ENCODE peak calls at places on chromosomes 6 and 20, in seven cellular contexts. W, L, U, Q, B, D and O are unnamed samples.

GRCh38 chr6:28981391-28981832 is 23.7 kb downstream of the ZNF311 start:
- DNase-seq in W (peak; percentile 35), U (peak; percentile 73), L (peak; percentile 71), D (peak; percentile 95), B (peak; percentile 59), Q (no peak), O (peak; percentile 93)

GRCh38 chr6:35311390-35312075 is 13.9 kb downstream of the DEF6 start:
- DNase-seq in W (no peak), B (no peak), L (no peak), D (no peak), U (no peak), Q (no peak), O (peak; percentile 83)

GRCh38 chr6:4394786-4395185 is 259.4 kb upstream of the ECI2 start:
- DNase-seq in Q (no peak), L (no peak), B (no peak), W (no peak), U (no peak), D (peak; percentile 11), O (no peak)

GRCh38 chr20:57598491-57598890 is 21.7 kb downstream of the ZBP1 start:
- DNase-seq in L (no peak), Q (no peak), U (no peak), W (no peak), B (no peak), D (no peak), O (no peak)

GRCh38 chr6:125302840-125303511 is 1.2 kb upstream of the HDDC2 start:
- DNase-seq in L (no peak), Q (no peak), B (no peak), D (no peak), U (no peak), W (no peak), O (no peak)

GRCh38 chr6:17885079-17885478 is 102.4 kb downstream of the KIF13A start:
- DNase-seq in U (no peak), D (no peak), W (no peak), Q (no peak), B (no peak), L (no peak), O (no peak)

GRCh38 chr6:106089981-106090380 is 3.8 kb downstream of the PRDM1 start:
- DNase-seq in Q (no peak), D (peak; percentile 51), L (no peak), B (no peak), W (no peak), U (no peak), O (no peak)

GRCh38 chr20:62557425-62557824 is 81.6 kb upstream of the GATA5 start:
- DNase-seq in L (no peak), B (no peak), W (no peak), D (peak; percentile 25), U (peak; percentile 28), Q (no peak), O (no peak)

GRCh38 chr6:73564578-73565345 is 43.9 kb upstream of the EEF1A1 start:
- DNase-seq in U (no peak), W (no peak), D (no peak), B (no peak), Q (no peak), L (no peak), O (no peak)

GRCh38 chr20:33437141-33437911 is 6.2 kb downstream of the SNTA1 start:
- DNase-seq in L (no peak), U (peak; percentile 12), Q (no peak), D (no peak), W (peak; percentile 55), B (no peak), O (no peak)

GRCh38 chr20:18728165-18728866 is 85.3 kb upstream of the SCP2D1 start:
- DNase-seq in W (no peak), Q (peak; percentile 38), B (no peak), L (no peak), D (no peak), U (no peak), O (no peak)

GRCh38 chr20:21027569-21027968 is 78.6 kb downstream of the LINC00237 start:
- DNase-seq in Q (no peak), D (peak; percentile 82), L (no peak), W (peak; percentile 35), B (peak; percentile 69), U (peak; percentile 54), O (no peak)

GRCh38 chr20:56566621-56567020 is 33.6 kb downstream of the FAM209B start:
- DNase-seq in L (no peak), W (no peak), B (no peak), U (no peak), D (peak; percentile 23), Q (no peak), O (no peak)

GRCh38 chr6:4017847-4018193 is 61.1 kb downstream of the FAM217A start:
- DNase-seq in L (peak; percentile 32), B (no peak), U (peak; percentile 40), W (peak; percentile 9), D (no peak), Q (peak; percentile 29), O (no peak)

GRCh38 chr6:78347191-78347916 is 520.0 kb upstream of the IRAK1BP1 start:
- DNase-seq in L (no peak), U (no peak), W (no peak), Q (no peak), B (no peak), D (no peak), O (no peak)

GRCh38 chr20:17653835-17654648 is 28.0 kb downstream of the RRBP1 start:
- DNase-seq in U (no peak), W (no peak), Q (no peak), B (no peak), L (no peak), D (no peak), O (no peak)

GRCh38 chr20:25280051-25280573 is 32.2 kb downstream of the PYGB start:
- DNase-seq in D (no peak), U (no peak), L (no peak), B (peak; percentile 4), W (no peak), Q (no peak), O (no peak)

GRCh38 chr6:83854766-83855165 is 1.6 kb downstream of the RIPPLY2 start:
- DNase-seq in U (no peak), L (no peak), B (no peak), W (no peak), D (peak; percentile 7), Q (no peak), O (no peak)

GRCh38 chr6:118356054-118356453 is 192.0 kb upstream of the PLN start:
- DNase-seq in U (no peak), Q (no peak), D (no peak), W (no peak), B (no peak), L (no peak), O (no peak)

GRCh38 chr20:19249515-19249914 is 37.1 kb downstream of the SLC24A3 start:
- DNase-seq in Q (no peak), U (no peak), D (peak; percentile 20), L (no peak), W (no peak), B (no peak), O (no peak)

GRCh38 chr6:26401987-26402658 is at the start of gene BTN3A1:
- DNase-seq in L (peak; percentile 44), U (peak; percentile 82), Q (peak; percentile 60), D (peak; percentile 86), B (peak; percentile 52), W (peak; percentile 82), O (peak; percentile 86)

GRCh38 chr20:19621072-19621471 is 137.0 kb upstream of the RIN2 start:
- DNase-seq in Q (no peak), B (no peak), U (no peak), D (no peak), L (no peak), W (no peak), O (no peak)

GRCh38 chr6:128394171-128394570 is 126.2 kb downstream of the PTPRK start:
- DNase-seq in Q (no peak), D (no peak), L (no peak), B (no peak), U (no peak), W (no peak), O (no peak)